ENCODE peak calls at places on chromosomes 1 and 21, in ten cellular contexts. X, H, B, Z, A, F, O, V, T and J are unnamed samples.

GRCh38 chr1:43444827-43445225 is 8.9 kb downstream of the HYI start:
- DNase-seq in Z (no peak), X (no peak), A (peak; percentile 39), B (no peak), F (no peak), T (no peak), H (no peak), O (no peak), V (no peak), J (no peak)

GRCh38 chr1:203084588-203085527 is 954 bp downstream of the MYOG start:
- DNase-seq in A (peak; percentile 87), Z (peak; percentile 71), T (no peak), F (no peak), V (no peak), H (no peak), X (peak; percentile 51), B (no peak), O (no peak), J (peak; percentile 41)

GRCh38 chr1:220528049-220528678 is at the start of gene MARK1:
- DNase-seq in B (no peak), F (peak; percentile 31), T (peak; percentile 83), H (peak; percentile 91), A (peak; percentile 85), V (no peak), Z (peak; percentile 41), O (no peak), X (peak; percentile 56), J (peak; percentile 76)

GRCh38 chr1:186078245-186078644 is 296.8 kb downstream of the TPR start:
- DNase-seq in T (no peak), V (no peak), B (no peak), Z (peak; percentile 4), A (no peak), H (no peak), F (peak; percentile 79), X (no peak), O (no peak), J (no peak)

GRCh38 chr21:41726970-41727783 is 39.7 kb downstream of the RIPK4 start:
- DNase-seq in B (peak; percentile 58), H (peak; percentile 93), Z (no peak), F (peak; percentile 58), X (no peak), O (no peak), A (peak; percentile 88), T (no peak), V (no peak), J (peak; percentile 92)

GRCh38 chr1:43251024-43251423 is 18.8 kb upstream of the TMEM125 start:
- DNase-seq in F (no peak), V (no peak), Z (no peak), O (no peak), B (no peak), A (no peak), T (no peak), H (peak; percentile 23), X (no peak), J (no peak)

GRCh38 chr1:158203693-158204457 is 23.2 kb downstream of the CD1D start:
- DNase-seq in O (no peak), T (peak; percentile 57), F (peak; percentile 34), A (no peak), H (no peak), Z (peak; percentile 20), B (peak; percentile 4), V (no peak), X (peak; percentile 37), J (peak; percentile 84)

GRCh38 chr1:2943686-2944260 is 77.5 kb upstream of the ACTRT2 start:
- DNase-seq in O (no peak), V (no peak), X (no peak), T (no peak), H (peak; percentile 68), B (no peak), F (no peak), A (peak; percentile 41), Z (no peak), J (no peak)

GRCh38 chr1:86757272-86757984 is 53.1 kb downstream of the SH3GLB1 start:
- DNase-seq in H (peak; percentile 81), B (peak; percentile 89), X (no peak), T (no peak), Z (no peak), A (no peak), V (no peak), O (no peak), F (no peak), J (no peak)

GRCh38 chr21:41585199-41585994 is 77.4 kb upstream of the TMPRSS2 start:
- DNase-seq in H (peak; percentile 37), Z (no peak), B (no peak), O (no peak), T (no peak), X (no peak), V (no peak), F (no peak), A (no peak), J (no peak)

GRCh38 chr1:241639653-241640148 is 468 bp downstream of the CHML start:
- DNase-seq in T (peak; percentile 78), V (no peak), Z (peak; percentile 53), H (peak; percentile 83), X (peak; percentile 18), F (peak; percentile 70), O (peak; percentile 14), B (no peak), A (peak; percentile 52), J (peak; percentile 63)

GRCh38 chr1:220874201-220874655 is 5.0 kb upstream of the HLX start:
- DNase-seq in B (no peak), H (no peak), A (no peak), X (peak; percentile 46), V (no peak), O (no peak), Z (peak; percentile 47), F (peak; percentile 49), T (peak; percentile 36), J (peak; percentile 74)

GRCh38 chr1:204634260-204634910 is 51.2 kb downstream of the LRRN2 start:
- DNase-seq in V (no peak), X (no peak), T (no peak), O (no peak), B (no peak), H (no peak), A (no peak), Z (no peak), F (no peak), J (no peak)

GRCh38 chr21:14926186-14926585 is 138.6 kb downstream of the NRIP1 start:
- DNase-seq in V (no peak), X (no peak), F (no peak), B (no peak), O (no peak), Z (no peak), H (no peak), T (no peak), A (no peak), J (no peak)

GRCh38 chr1:10530281-10530740 is 55.6 kb downstream of the PEX14 start:
- DNase-seq in H (no peak), B (no peak), V (peak; percentile 59), A (no peak), X (no peak), T (no peak), Z (peak; percentile 20), O (no peak), F (peak; percentile 76), J (peak; percentile 74)

GRCh38 chr21:36437745-36438128 is 42.2 kb downstream of the CLDN14 start:
- DNase-seq in B (no peak), X (no peak), V (no peak), T (no peak), O (no peak), H (no peak), Z (no peak), F (no peak), A (no peak), J (no peak)

GRCh38 chr1:116909511-116910378 is at the start of gene PTGFRN:
- DNase-seq in H (peak; percentile 93), F (peak; percentile 52), T (peak; percentile 64), V (peak; percentile 45), Z (peak; percentile 52), A (peak; percentile 78), B (peak; percentile 48), O (peak; percentile 3), X (no peak), J (peak; percentile 74)

GRCh38 chr1:172363852-172364251 is 56.6 kb upstream of the C1orf105 start:
- DNase-seq in X (no peak), V (no peak), A (no peak), O (no peak), B (no peak), T (no peak), Z (no peak), H (no peak), F (no peak), J (no peak)

GRCh38 chr1:107771377-107771776 is 193.6 kb downstream of the VAV3 start:
- DNase-seq in O (no peak), V (no peak), F (no peak), X (no peak), Z (no peak), A (no peak), H (no peak), T (no peak), B (no peak), J (no peak)

GRCh38 chr1:6025269-6026094 is 20.2 kb upstream of the KCNAB2 start:
- DNase-seq in O (no peak), F (no peak), A (no peak), H (no peak), B (peak; percentile 48), T (no peak), X (no peak), V (no peak), Z (peak; percentile 61), J (peak; percentile 77)

GRCh38 chr21:16211339-16212303 is 481.8 kb downstream of the USP25 start:
- DNase-seq in F (no peak), Z (no peak), T (no peak), O (no peak), H (no peak), X (no peak), B (no peak), V (no peak), A (no peak), J (no peak)

GRCh38 chr1:59484090-59484489 is 187.2 kb downstream of the FGGY start:
- DNase-seq in T (no peak), V (no peak), A (no peak), B (no peak), O (no peak), H (no peak), X (no peak), Z (no peak), F (peak; percentile 72), J (peak; percentile 78)

GRCh38 chr1:12708956-12709555 is 6.9 kb upstream of the AADACL3 start:
- DNase-seq in B (no peak), F (no peak), H (no peak), X (no peak), A (no peak), T (no peak), O (no peak), Z (no peak), V (no peak), J (peak; percentile 50)